ENCODE peak calls at places on chromosomes 4 and X, in seven cellular contexts. One of them, this sample, is unnamed.

GRCh38 chr4:134628074-134628473 is 426.5 kb upstream of the PABPC4L start:
- DNase-seq in gastrocnemius medialis: no peak
- DNase-seq in stomach: no peak
- DNase-seq in mesendoderm: no peak
- DNase-seq in aorta: no peak
- DNase-seq in GM23248: no peak
- DNase-seq in suprapubic skin: no peak
- DNase-seq in this sample: no peak

GRCh38 chrX:47162927-47163583 is 18.0 kb downstream of the RBM10 start:
- DNase-seq in gastrocnemius medialis: no peak
- DNase-seq in aorta: no peak
- DNase-seq in stomach: no peak
- DNase-seq in mesendoderm: no peak
- DNase-seq in GM23248: no peak
- DNase-seq in suprapubic skin: peak; percentile 18
- DNase-seq in this sample: no peak

GRCh38 chr4:26120098-26120795 is 200.6 kb upstream of the RBPJ start:
- DNase-seq in stomach: no peak
- DNase-seq in suprapubic skin: no peak
- DNase-seq in aorta: no peak
- DNase-seq in gastrocnemius medialis: no peak
- DNase-seq in mesendoderm: no peak
- DNase-seq in GM23248: no peak
- DNase-seq in this sample: no peak

GRCh38 chr4:88010921-88011320 is 3.5 kb downstream of the PKD2 start:
- DNase-seq in GM23248: peak; percentile 28
- DNase-seq in stomach: no peak
- DNase-seq in mesendoderm: no peak
- DNase-seq in aorta: no peak
- DNase-seq in gastrocnemius medialis: no peak
- DNase-seq in suprapubic skin: no peak
- DNase-seq in this sample: no peak

GRCh38 chrX:10101269-10101668 is 55.5 kb upstream of the CLCN4 start:
- DNase-seq in stomach: no peak
- DNase-seq in GM23248: no peak
- DNase-seq in aorta: no peak
- DNase-seq in gastrocnemius medialis: no peak
- DNase-seq in mesendoderm: no peak
- DNase-seq in suprapubic skin: no peak
- DNase-seq in this sample: no peak

GRCh38 chr4:159021597-159022385 is 81.1 kb upstream of the RAPGEF2 start:
- DNase-seq in mesendoderm: peak; percentile 74
- DNase-seq in GM23248: no peak
- DNase-seq in suprapubic skin: no peak
- DNase-seq in aorta: no peak
- DNase-seq in stomach: no peak
- DNase-seq in gastrocnemius medialis: no peak
- DNase-seq in this sample: no peak

GRCh38 chr4:114386637-114387233 is 211.9 kb upstream of the UGT8 start:
- DNase-seq in stomach: no peak
- DNase-seq in suprapubic skin: no peak
- DNase-seq in aorta: no peak
- DNase-seq in gastrocnemius medialis: no peak
- DNase-seq in mesendoderm: no peak
- DNase-seq in GM23248: peak; percentile 60
- DNase-seq in this sample: no peak

GRCh38 chrX:111888600-111888999 is 12.6 kb downstream of the TRPC5OS start:
- DNase-seq in suprapubic skin: no peak
- DNase-seq in stomach: no peak
- DNase-seq in mesendoderm: no peak
- DNase-seq in GM23248: no peak
- DNase-seq in gastrocnemius medialis: no peak
- DNase-seq in aorta: no peak
- DNase-seq in this sample: no peak

GRCh38 chr4:3257125-3257690 is 8.2 kb downstream of the MSANTD1 start:
- DNase-seq in aorta: no peak
- DNase-seq in suprapubic skin: no peak
- DNase-seq in stomach: peak; percentile 25
- DNase-seq in GM23248: no peak
- DNase-seq in mesendoderm: no peak
- DNase-seq in gastrocnemius medialis: peak; percentile 31
- DNase-seq in this sample: peak; percentile 45

GRCh38 chr4:139934786-139935330 is 219.1 kb downstream of the MAML3 start:
- DNase-seq in suprapubic skin: no peak
- DNase-seq in GM23248: no peak
- DNase-seq in stomach: no peak
- DNase-seq in aorta: no peak
- DNase-seq in gastrocnemius medialis: no peak
- DNase-seq in mesendoderm: no peak
- DNase-seq in this sample: peak; percentile 51

GRCh38 chr4:84503495-84504437 is 4.7 kb upstream of the NKX6-1 start:
- DNase-seq in mesendoderm: peak; percentile 82
- DNase-seq in aorta: no peak
- DNase-seq in suprapubic skin: no peak
- DNase-seq in GM23248: peak; percentile 83
- DNase-seq in gastrocnemius medialis: no peak
- DNase-seq in stomach: no peak
- DNase-seq in this sample: peak; percentile 57

GRCh38 chr4:75099321-75099720 is 166.4 kb downstream of the PARM1 start:
- DNase-seq in mesendoderm: no peak
- DNase-seq in GM23248: no peak
- DNase-seq in suprapubic skin: no peak
- DNase-seq in stomach: peak; percentile 59
- DNase-seq in aorta: no peak
- DNase-seq in gastrocnemius medialis: no peak
- DNase-seq in this sample: no peak

GRCh38 chrX:48179691-48180090 is 16.9 kb downstream of the SSX5 start:
- DNase-seq in GM23248: no peak
- DNase-seq in suprapubic skin: no peak
- DNase-seq in gastrocnemius medialis: no peak
- DNase-seq in stomach: no peak
- DNase-seq in mesendoderm: no peak
- DNase-seq in aorta: no peak
- DNase-seq in this sample: peak; percentile 76

GRCh38 chrX:106899841-106900240 is 3.3 kb downstream of the RIPPLY1 start:
- DNase-seq in mesendoderm: no peak
- DNase-seq in stomach: no peak
- DNase-seq in GM23248: no peak
- DNase-seq in aorta: no peak
- DNase-seq in suprapubic skin: no peak
- DNase-seq in gastrocnemius medialis: no peak
- DNase-seq in this sample: no peak

GRCh38 chr4:25844957-25845712 is 17.7 kb downstream of the SEL1L3 start:
- DNase-seq in mesendoderm: no peak
- DNase-seq in suprapubic skin: no peak
- DNase-seq in aorta: no peak
- DNase-seq in gastrocnemius medialis: no peak
- DNase-seq in GM23248: no peak
- DNase-seq in stomach: no peak
- DNase-seq in this sample: no peak

GRCh38 chrX:13923845-13924244 is 105.8 kb downstream of the GEMIN8 start:
- DNase-seq in suprapubic skin: no peak
- DNase-seq in GM23248: no peak
- DNase-seq in gastrocnemius medialis: no peak
- DNase-seq in stomach: no peak
- DNase-seq in mesendoderm: no peak
- DNase-seq in aorta: no peak
- DNase-seq in this sample: no peak

GRCh38 chr4:53967971-53968370 is 96.4 kb downstream of the CHIC2 start:
- DNase-seq in mesendoderm: no peak
- DNase-seq in suprapubic skin: no peak
- DNase-seq in GM23248: peak; percentile 52
- DNase-seq in stomach: no peak
- DNase-seq in gastrocnemius medialis: no peak
- DNase-seq in aorta: no peak
- DNase-seq in this sample: peak; percentile 41

GRCh38 chr4:139686988-139687387 is 21.4 kb downstream of the MGST2 start:
- DNase-seq in GM23248: no peak
- DNase-seq in mesendoderm: no peak
- DNase-seq in stomach: no peak
- DNase-seq in suprapubic skin: no peak
- DNase-seq in aorta: no peak
- DNase-seq in gastrocnemius medialis: no peak
- DNase-seq in this sample: no peak

GRCh38 chr4:14375816-14376215 is 626.5 kb upstream of the CPEB2 start:
- DNase-seq in stomach: no peak
- DNase-seq in aorta: no peak
- DNase-seq in GM23248: peak; percentile 11
- DNase-seq in gastrocnemius medialis: no peak
- DNase-seq in suprapubic skin: no peak
- DNase-seq in mesendoderm: no peak
- DNase-seq in this sample: peak; percentile 25

GRCh38 chr4:3312362-3312761 is 19.5 kb downstream of the RGS12 start:
- DNase-seq in GM23248: no peak
- DNase-seq in mesendoderm: no peak
- DNase-seq in gastrocnemius medialis: no peak
- DNase-seq in stomach: peak; percentile 5
- DNase-seq in suprapubic skin: no peak
- DNase-seq in aorta: peak; percentile 7
- DNase-seq in this sample: no peak

GRCh38 chr4:152308925-152309324 is 227.0 kb downstream of the FBXW7 start:
- DNase-seq in GM23248: no peak
- DNase-seq in suprapubic skin: no peak
- DNase-seq in gastrocnemius medialis: no peak
- DNase-seq in stomach: no peak
- DNase-seq in aorta: no peak
- DNase-seq in mesendoderm: no peak
- DNase-seq in this sample: no peak

GRCh38 chr4:7034262-7035081 is 8.7 kb upstream of the TADA2B start:
- DNase-seq in gastrocnemius medialis: no peak
- DNase-seq in suprapubic skin: peak; percentile 75
- DNase-seq in GM23248: peak; percentile 77
- DNase-seq in stomach: peak; percentile 83
- DNase-seq in aorta: peak; percentile 55
- DNase-seq in mesendoderm: peak; percentile 37
- DNase-seq in this sample: no peak

GRCh38 chr4:82811838-82812672 is 13.5 kb upstream of the SCD5 start:
- DNase-seq in aorta: no peak
- DNase-seq in gastrocnemius medialis: no peak
- DNase-seq in mesendoderm: peak; percentile 82
- DNase-seq in suprapubic skin: no peak
- DNase-seq in GM23248: no peak
- DNase-seq in stomach: no peak
- DNase-seq in this sample: no peak

DNA sequence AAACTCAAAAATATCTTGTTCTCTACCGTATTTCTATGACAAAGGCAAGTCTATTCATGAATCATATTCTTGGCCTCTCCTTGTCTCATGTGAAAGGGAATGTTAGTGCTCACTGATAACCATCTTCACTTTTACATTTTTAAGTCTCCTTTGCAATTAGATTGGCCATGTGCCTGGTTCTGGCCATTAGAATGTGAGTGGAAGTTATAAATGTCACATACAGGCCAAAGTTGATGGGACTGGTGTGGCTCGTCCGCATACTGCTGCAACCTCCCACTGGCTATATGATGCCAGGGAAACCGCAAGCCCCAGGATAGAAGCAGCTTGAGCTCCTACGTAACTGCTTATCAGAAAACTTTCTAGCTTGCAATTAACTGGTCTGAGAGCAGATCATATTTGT is 86.1 kb downstream of the MAGEC1 start:
- DNase-seq in aorta: no peak
- DNase-seq in suprapubic skin: no peak
- DNase-seq in GM23248: no peak
- DNase-seq in gastrocnemius medialis: no peak
- DNase-seq in stomach: no peak
- DNase-seq in mesendoderm: no peak
- DNase-seq in this sample: peak; percentile 0
- H3K27ac ChIP-seq in aorta: no peak overlapping the region
- H3K27ac ChIP-seq in suprapubic skin: no peak overlapping the region
- H3K27ac ChIP-seq in GM23248: no peak overlapping the region
- H3K27ac ChIP-seq in gastrocnemius medialis: no peak overlapping the region
- H3K27ac ChIP-seq in stomach: no peak overlapping the region
- H3K27ac ChIP-seq in mesendoderm: no peak overlapping the region
- H3K27ac ChIP-seq in this sample: no peak overlapping the region

GRCh38 chrX:56025872-56026571 is 206.1 kb upstream of the KLF8 start:
- DNase-seq in mesendoderm: no peak
- DNase-seq in stomach: no peak
- DNase-seq in gastrocnemius medialis: no peak
- DNase-seq in GM23248: no peak
- DNase-seq in aorta: no peak
- DNase-seq in suprapubic skin: no peak
- DNase-seq in this sample: no peak
- H3K4me1 ChIP-seq in mesendoderm: no peaks in the 10 kb centered on the region
- H3K4me1 ChIP-seq in stomach: no peaks in the 10 kb centered on the region
- H3K4me1 ChIP-seq in gastrocnemius medialis: no peaks in the 10 kb centered on the region
- H3K4me1 ChIP-seq in GM23248: no peaks in the 10 kb centered on the region
- H3K4me1 ChIP-seq in aorta: no peaks in the 10 kb centered on the region
- H3K4me1 ChIP-seq in suprapubic skin: no peaks in the 10 kb centered on the region
- H3K4me1 ChIP-seq in this sample: no peaks in the 10 kb centered on the region

GRCh38 chr4:10090467-10091250 is 25.9 kb downstream of the WDR1 start:
- DNase-seq in aorta: peak; percentile 38
- DNase-seq in stomach: no peak
- DNase-seq in GM23248: no peak
- DNase-seq in suprapubic skin: no peak
- DNase-seq in gastrocnemius medialis: no peak
- DNase-seq in mesendoderm: no peak
- DNase-seq in this sample: no peak

GRCh38 chr4:10093801-10094552 is 22.6 kb downstream of the WDR1 start:
- DNase-seq in stomach: no peak
- DNase-seq in aorta: peak; percentile 84
- DNase-seq in GM23248: peak; percentile 88
- DNase-seq in gastrocnemius medialis: no peak
- DNase-seq in suprapubic skin: no peak
- DNase-seq in mesendoderm: no peak
- DNase-seq in this sample: no peak

GRCh38 chr4:10091531-10092181 is 24.9 kb downstream of the WDR1 start:
- DNase-seq in stomach: no peak
- DNase-seq in aorta: peak; percentile 44
- DNase-seq in suprapubic skin: no peak
- DNase-seq in gastrocnemius medialis: no peak
- DNase-seq in GM23248: no peak
- DNase-seq in mesendoderm: no peak
- DNase-seq in this sample: no peak

GRCh38 chr4:10093273-10093621 is 23.4 kb downstream of the WDR1 start:
- DNase-seq in GM23248: no peak
- DNase-seq in gastrocnemius medialis: no peak
- DNase-seq in mesendoderm: no peak
- DNase-seq in aorta: peak; percentile 46
- DNase-seq in suprapubic skin: no peak
- DNase-seq in stomach: no peak
- DNase-seq in this sample: no peak

GRCh38 chr4:10092481-10093272 is 23.9 kb downstream of the WDR1 start:
- DNase-seq in gastrocnemius medialis: no peak
- DNase-seq in stomach: no peak
- DNase-seq in mesendoderm: no peak
- DNase-seq in aorta: peak; percentile 50
- DNase-seq in GM23248: peak; percentile 34
- DNase-seq in suprapubic skin: no peak
- DNase-seq in this sample: no peak
- H3K27ac ChIP-seq in gastrocnemius medialis: peak overlapping the region; percentile 92
- H3K27ac ChIP-seq in stomach: peak overlapping the region; percentile 79
- H3K27ac ChIP-seq in mesendoderm: no peak overlapping the region
- H3K27ac ChIP-seq in aorta: no peak overlapping the region
- H3K27ac ChIP-seq in GM23248: peak overlapping the region; percentile 99
- H3K27ac ChIP-seq in suprapubic skin: no peak overlapping the region
- H3K27ac ChIP-seq in this sample: no peak overlapping the region

DNA sequence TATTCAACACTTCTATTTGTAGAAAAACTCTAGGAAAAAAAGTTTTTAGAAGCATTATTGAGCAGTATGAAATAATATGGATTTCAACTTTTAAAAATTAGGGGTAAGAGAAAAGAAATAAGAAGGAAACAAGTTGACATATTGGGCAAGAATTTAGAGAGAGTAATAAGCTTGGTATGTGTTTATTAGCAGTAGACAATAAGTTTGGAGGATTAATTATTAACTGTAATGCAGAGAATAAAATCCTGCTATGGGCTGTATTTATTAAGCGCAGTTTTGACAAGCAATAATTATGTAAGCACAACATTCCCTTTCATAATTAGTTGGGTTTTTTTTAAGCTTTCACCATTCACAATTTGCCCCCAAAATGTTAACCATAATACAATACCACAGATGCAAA is 162.7 kb upstream of the SLC7A11 start:
- DNase-seq in gastrocnemius medialis: no peak
- DNase-seq in stomach: no peak
- DNase-seq in suprapubic skin: no peak
- DNase-seq in mesendoderm: no peak
- DNase-seq in aorta: no peak
- DNase-seq in GM23248: no peak
- DNase-seq in this sample: no peak
- H3K4me1 ChIP-seq in gastrocnemius medialis: no peaks in the 10 kb centered on the region
- H3K4me1 ChIP-seq in stomach: peaks cover 29% of the 10 kb centered on the region
- H3K4me1 ChIP-seq in suprapubic skin: peaks cover 11% of the 10 kb centered on the region
- H3K4me1 ChIP-seq in mesendoderm: no peaks in the 10 kb centered on the region
- H3K4me1 ChIP-seq in aorta: no peaks in the 10 kb centered on the region
- H3K4me1 ChIP-seq in GM23248: peaks cover 32% of the 10 kb centered on the region
- H3K4me1 ChIP-seq in this sample: peaks cover 25% of the 10 kb centered on the region

This sample was measured in foreskin keratinocyte.